ENCODE peak calls at places on chromosomes 3 and 15, in seven cellular contexts. A, J, E, M, W, Y and C are unnamed samples.

GRCh38 chr15:84947947-84948830 is 33.5 kb upstream of the PDE8A start:
- DNase-seq in M (peak; percentile 96), E (peak; percentile 43), Y (no peak), J (no peak), W (peak; percentile 92), A (peak; percentile 34), C (peak; percentile 90)

GRCh38 chr3:52226229-52226817 is 878 bp upstream of the TLR9 start:
- DNase-seq in Y (no peak), E (no peak), M (no peak), W (no peak), A (no peak), J (no peak), C (no peak)

GRCh38 chr3:140501054-140501769 is 176.7 kb upstream of the TRIM42 start:
- DNase-seq in E (no peak), J (no peak), M (peak; percentile 61), Y (no peak), W (no peak), A (peak; percentile 20), C (no peak)

GRCh38 chr3:73080201-73080966 is 18.9 kb downstream of the EBLN2 start:
- DNase-seq in E (no peak), Y (no peak), A (no peak), M (no peak), W (no peak), J (no peak), C (no peak)

GRCh38 chr15:35151782-35152181 is 66.7 kb upstream of the NANOGP8 start:
- DNase-seq in Y (no peak), A (no peak), W (no peak), J (no peak), M (no peak), E (no peak), C (no peak)

GRCh38 chr15:78212008-78212407 is 22.4 kb downstream of the ACSBG1 start:
- DNase-seq in W (no peak), J (no peak), A (no peak), Y (no peak), M (no peak), E (no peak), C (peak; percentile 32)

GRCh38 chr3:27659279-27660021 is 62.7 kb downstream of the EOMES start:
- DNase-seq in E (peak; percentile 58), J (peak; percentile 60), W (peak; percentile 51), A (peak; percentile 88), M (peak; percentile 34), Y (peak; percentile 27), C (peak; percentile 46)

GRCh38 chr3:127858477-127858876 is 36.2 kb upstream of the MGLL start:
- DNase-seq in E (no peak), J (no peak), M (no peak), W (no peak), A (no peak), Y (no peak), C (no peak)

GRCh38 chr3:31197941-31198340 is 303.5 kb upstream of the GADL1 start:
- DNase-seq in E (no peak), M (no peak), Y (no peak), A (no peak), W (no peak), J (peak; percentile 64), C (no peak)

GRCh38 chr3:150106752-150107428 is 136.2 kb upstream of the PFN2 start:
- DNase-seq in W (peak; percentile 76), J (no peak), Y (no peak), E (no peak), M (peak; percentile 91), A (peak; percentile 6), C (peak; percentile 62)

GRCh38 chr15:57152666-57153065 is 223.6 kb upstream of the CGNL1 start:
- DNase-seq in M (no peak), E (no peak), J (no peak), A (no peak), W (no peak), Y (no peak), C (no peak)

GRCh38 chr15:78065973-78066946 is 11.3 kb downstream of the TBC1D2B start:
- DNase-seq in M (peak; percentile 84), E (no peak), A (no peak), J (no peak), Y (no peak), W (no peak), C (no peak)

GRCh38 chr15:92907880-92908279 is 7.8 kb downstream of the CHD2 start:
- DNase-seq in A (peak; percentile 31), W (peak; percentile 88), J (no peak), Y (no peak), E (peak; percentile 31), M (peak; percentile 94), C (peak; percentile 88)

GRCh38 chr15:92116320-92116719 is 262.8 kb downstream of the SLCO3A1 start:
- DNase-seq in Y (no peak), A (no peak), M (no peak), W (no peak), E (no peak), J (no peak), C (no peak)

GRCh38 chr3:160169139-160169830 is 55.9 kb upstream of the C3orf80 start:
- DNase-seq in E (no peak), M (peak; percentile 98), W (peak; percentile 81), A (no peak), J (no peak), Y (no peak), C (peak; percentile 29)

GRCh38 chr3:123871946-123872345 is 12.2 kb downstream of the MYLK start:
- DNase-seq in A (no peak), M (peak; percentile 82), Y (no peak), W (no peak), J (no peak), E (no peak), C (no peak)

GRCh38 chr15:25188051-25188450 is 233.3 kb downstream of the SNRPN start:
- DNase-seq in E (no peak), Y (no peak), J (no peak), W (no peak), M (no peak), A (no peak), C (no peak)

GRCh38 chr15:25188551-25189101 is 233.8 kb downstream of the SNRPN start:
- DNase-seq in Y (no peak), W (no peak), E (no peak), M (no peak), A (no peak), J (no peak), C (no peak)

GRCh38 chr15:25192651-25193050 is 237.9 kb downstream of the SNRPN start:
- DNase-seq in E (no peak), A (no peak), M (no peak), W (no peak), J (no peak), Y (no peak), C (no peak)

GRCh38 chr15:25186906-25187645 is 232.3 kb downstream of the SNRPN start:
- DNase-seq in M (no peak), W (no peak), J (no peak), Y (no peak), E (no peak), A (no peak), C (no peak)

DNA sequence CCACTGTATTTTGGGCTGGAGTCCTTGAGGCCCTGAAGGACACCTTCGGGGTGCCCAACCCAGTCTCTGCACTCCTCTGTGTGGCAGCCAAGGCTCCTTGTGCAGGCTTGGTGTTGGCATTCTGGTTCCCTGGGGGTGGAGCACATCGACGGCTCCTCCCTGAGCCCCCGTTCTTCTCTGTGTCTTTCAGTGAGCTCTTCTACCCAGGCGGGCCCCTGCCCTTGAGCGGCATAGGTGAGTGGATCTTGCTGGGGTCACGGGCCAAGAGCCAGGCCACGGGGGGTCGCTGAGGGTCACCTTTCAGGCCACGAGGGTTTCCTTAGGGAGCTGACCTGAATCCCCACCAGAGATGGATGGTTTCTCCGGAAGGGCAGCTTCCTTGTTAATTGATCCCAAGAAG is 234.8 kb downstream of the SNRPN start:
- DNase-seq in Y (no peak), E (no peak), J (no peak), W (no peak), A (no peak), M (no peak), C (no peak)
- H3K4me3 ChIP-seq in Y (no peak overlapping the region), E (no peak overlapping the region), J (no peak overlapping the region), W (no peak overlapping the region), A (no peak overlapping the region), M (no peak overlapping the region), C (no peak overlapping the region)

DNA sequence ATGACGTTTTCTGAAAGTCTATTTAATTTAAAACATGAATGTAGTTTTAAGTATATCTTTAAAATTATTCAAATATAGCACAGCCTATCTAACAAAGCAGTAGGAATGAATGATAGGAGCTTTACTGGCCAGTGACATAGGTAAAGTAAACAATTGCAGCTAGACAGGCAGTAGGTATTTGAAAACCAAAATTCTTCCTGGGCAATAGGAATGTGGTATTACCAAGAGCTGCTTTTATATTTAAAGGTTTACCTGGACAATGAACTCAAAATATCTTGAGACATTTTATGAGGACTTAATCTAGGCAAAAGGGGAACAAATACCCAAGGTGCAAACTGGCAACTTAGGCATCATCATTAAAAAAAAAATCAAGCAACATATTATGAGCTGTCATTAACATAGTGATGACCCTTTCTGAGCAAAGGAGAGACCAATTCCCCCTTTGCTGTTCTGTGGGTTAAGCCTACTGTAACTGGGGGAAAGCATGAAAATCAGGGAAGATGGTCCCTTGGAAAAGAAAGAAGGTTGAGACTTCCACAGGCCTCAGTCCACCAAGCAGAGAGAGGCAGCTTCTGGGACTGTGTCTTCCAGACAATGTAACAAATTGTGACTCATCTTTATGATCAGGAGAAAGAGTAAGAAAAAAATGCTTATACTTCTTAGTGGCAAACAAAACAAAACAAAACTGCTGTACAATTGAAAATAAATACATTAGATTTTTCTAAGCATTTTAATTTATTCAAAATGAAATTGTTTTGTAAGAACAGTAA is 12.9 kb downstream of the ISL2 start:
- DNase-seq in M (no peak), E (no peak), J (no peak), Y (no peak), A (no peak), W (no peak), C (no peak)
- H3K27me3 ChIP-seq in M (peaks cover 24% of the 10 kb centered on the region), E (peaks cover 53% of the 10 kb centered on the region), J (peaks cover 43% of the 10 kb centered on the region), Y (peaks cover 28% of the 10 kb centered on the region), A (peaks cover 29% of the 10 kb centered on the region), W (peaks cover 34% of the 10 kb centered on the region), C (no peaks in the 10 kb centered on the region)

DNA sequence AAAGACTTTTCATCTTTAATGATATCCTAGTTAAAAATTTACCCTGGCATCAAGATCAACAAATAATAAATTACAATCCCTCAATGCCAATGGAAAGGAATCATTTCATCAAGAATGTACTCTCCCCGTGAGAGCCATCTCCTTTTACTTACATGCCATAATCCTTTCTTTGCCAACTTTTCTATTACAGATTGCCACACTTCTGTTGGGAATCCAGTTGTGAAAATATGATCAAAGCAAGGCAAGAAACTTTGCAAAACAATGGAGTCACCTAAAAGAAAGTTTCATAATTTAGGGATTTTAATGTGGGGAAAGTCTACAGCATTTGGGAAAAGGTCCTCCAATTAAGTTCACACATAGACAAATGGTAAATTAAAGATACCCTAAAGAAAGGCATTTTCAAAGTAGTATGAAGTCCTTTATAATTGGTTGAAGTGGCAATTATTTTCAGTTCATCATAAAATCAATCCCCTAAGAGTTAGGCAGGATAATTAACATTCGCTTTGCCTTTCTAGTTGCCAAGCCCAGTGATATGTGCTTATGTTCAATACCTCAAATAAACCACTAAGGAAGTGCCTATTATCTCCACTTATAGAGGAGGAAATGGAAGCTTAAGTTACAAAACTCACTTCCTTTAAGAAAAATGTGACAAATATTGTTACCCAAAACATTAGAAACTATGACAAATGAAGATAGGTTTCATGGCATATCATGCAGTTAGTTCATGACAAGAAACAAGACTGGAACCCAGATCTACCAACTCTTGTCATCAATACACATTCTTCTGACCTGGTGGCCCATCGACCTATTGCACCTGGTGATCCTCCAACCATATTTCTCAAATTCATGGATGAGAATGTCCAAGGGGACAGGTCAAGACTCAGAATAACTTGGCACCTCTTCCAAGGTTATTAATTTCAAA is 49.1 kb downstream of the TRANK1 start:
- DNase-seq in E (no peak), W (no peak), J (no peak), Y (no peak), M (no peak), A (no peak), C (no peak)
- H3K4me3 ChIP-seq in E (no peak overlapping the region), W (no peak overlapping the region), J (no peak overlapping the region), Y (no peak overlapping the region), M (no peak overlapping the region), A (no peak overlapping the region), C (no peak overlapping the region)

GRCh38 chr15:88797648-88798339 is 5.4 kb upstream of the ACAN start:
- DNase-seq in E (no peak), M (no peak), Y (no peak), A (no peak), J (no peak), W (no peak), C (no peak)
- H3K27me3 ChIP-seq in E (peaks cover 62% of the 10 kb centered on the region), M (peaks cover 19% of the 10 kb centered on the region), Y (peaks cover 11% of the 10 kb centered on the region), A (peaks cover 6% of the 10 kb centered on the region), J (peaks cover 53% of the 10 kb centered on the region), W (peaks cover 21% of the 10 kb centered on the region), C (peaks cover 10% of the 10 kb centered on the region)